ENCODE peak calls at places on chromosomes 5 and 9, in ten cellular contexts. L is brain microvascular endothelial cell; Z is fibroblast of pulmonary artery; G is A673; H is right cardiac atrium; Q is NB4; I is SJSA1; M is CD8-positive, alpha-beta memory T cell; W is skeletal muscle cell; J is neural progenitor cell. R is an unnamed sample.

GRCh38 chr9:115015018-115015635 is 84.7 kb upstream of the TNFSF8 start:
- DNase-seq in M (no peak), Z (peak; percentile 77), I (peak; percentile 52), Q (peak; percentile 57), J (peak; percentile 67), H (peak; percentile 58), L (peak; percentile 40), W (no peak), G (peak; percentile 86), R (peak; percentile 71)

GRCh38 chr5:126098330-126099017 is 324.7 kb upstream of the GRAMD2B start:
- DNase-seq in Q (no peak), Z (peak; percentile 8), I (no peak), G (no peak), J (no peak), L (peak; percentile 62), W (peak; percentile 45), M (no peak), H (no peak), R (peak; percentile 29)

GRCh38 chr9:135530146-135530545 is 8.9 kb downstream of the LCN1 start:
- DNase-seq in L (no peak), Z (no peak), I (no peak), M (no peak), Q (no peak), W (no peak), J (no peak), G (no peak), H (no peak), R (no peak)

GRCh38 chr5:170315154-170315553 is 17.6 kb upstream of the LCP2 start:
- DNase-seq in G (no peak), I (no peak), W (no peak), Q (no peak), H (peak; percentile 92), M (no peak), J (peak; percentile 36), L (peak; percentile 27), Z (peak; percentile 55), R (peak; percentile 60)

GRCh38 chr5:58490397-58491072 is 700 bp upstream of the GAPT start:
- DNase-seq in G (no peak), I (no peak), J (peak; percentile 3), W (no peak), M (no peak), Z (no peak), H (no peak), L (no peak), Q (peak; percentile 70), R (no peak)

GRCh38 chr5:131974956-131975726 is 29.7 kb upstream of the MEIKIN start:
- DNase-seq in G (no peak), Z (no peak), L (no peak), J (no peak), Q (no peak), W (no peak), I (no peak), H (no peak), M (no peak), R (no peak)

GRCh38 chr5:145471831-145472616 is 363.1 kb downstream of the PRELID2 start:
- DNase-seq in J (peak; percentile 72), L (no peak), Z (no peak), Q (no peak), I (no peak), G (peak; percentile 16), H (no peak), M (no peak), W (no peak), R (peak; percentile 49)

GRCh38 chr9:69192214-69192613 is 18.1 kb downstream of the TJP2 start:
- DNase-seq in Q (no peak), Z (no peak), W (no peak), I (no peak), G (no peak), H (no peak), M (no peak), J (no peak), L (no peak), R (no peak)

GRCh38 chr5:124537136-124537919 is 209.1 kb downstream of the ZNF608 start:
- DNase-seq in I (no peak), L (no peak), H (no peak), Q (no peak), J (no peak), G (no peak), W (no peak), M (no peak), Z (no peak), R (no peak)

GRCh38 chr9:69519470-69520240 is 152.5 kb downstream of the APBA1 start:
- DNase-seq in M (no peak), H (no peak), L (no peak), Z (no peak), W (no peak), J (no peak), I (no peak), G (no peak), Q (no peak), R (no peak)

GRCh38 chr9:93262537-93263310 is 78.8 kb downstream of the WNK2 start:
- DNase-seq in Z (no peak), Q (no peak), G (no peak), M (no peak), J (no peak), I (no peak), W (no peak), H (peak; percentile 57), L (no peak), R (no peak)

GRCh38 chr9:115522928-115523327 is 405.0 kb upstream of the TNC start:
- DNase-seq in G (no peak), H (no peak), M (no peak), J (no peak), Q (no peak), L (no peak), I (no peak), Z (no peak), W (no peak), R (no peak)

GRCh38 chr5:78569441-78569840 is 79.1 kb downstream of the LHFPL2 start:
- DNase-seq in I (no peak), G (peak; percentile 60), M (no peak), L (peak; percentile 92), W (peak; percentile 86), Z (peak; percentile 89), Q (no peak), H (peak; percentile 84), J (peak; percentile 27), R (peak; percentile 92)

GRCh38 chr5:58887721-58888409 is 305.0 kb downstream of the RAB3C start:
- DNase-seq in I (no peak), L (no peak), H (peak; percentile 89), M (no peak), J (no peak), Q (peak; percentile 27), W (no peak), Z (peak; percentile 43), G (no peak), R (peak; percentile 59)

GRCh38 chr9:122263699-122264349 is 816 bp downstream of the RBM18 start:
- DNase-seq in G (no peak), J (no peak), Z (peak; percentile 25), H (no peak), W (no peak), I (peak; percentile 20), Q (peak; percentile 30), L (no peak), M (no peak), R (peak; percentile 20)

GRCh38 chr5:43702815-43703214 is 99.8 kb downstream of the NNT start:
- DNase-seq in G (peak; percentile 80), Z (peak; percentile 31), I (no peak), M (no peak), L (no peak), W (peak; percentile 24), Q (no peak), H (no peak), J (peak; percentile 17), R (peak; percentile 16)

DNA sequence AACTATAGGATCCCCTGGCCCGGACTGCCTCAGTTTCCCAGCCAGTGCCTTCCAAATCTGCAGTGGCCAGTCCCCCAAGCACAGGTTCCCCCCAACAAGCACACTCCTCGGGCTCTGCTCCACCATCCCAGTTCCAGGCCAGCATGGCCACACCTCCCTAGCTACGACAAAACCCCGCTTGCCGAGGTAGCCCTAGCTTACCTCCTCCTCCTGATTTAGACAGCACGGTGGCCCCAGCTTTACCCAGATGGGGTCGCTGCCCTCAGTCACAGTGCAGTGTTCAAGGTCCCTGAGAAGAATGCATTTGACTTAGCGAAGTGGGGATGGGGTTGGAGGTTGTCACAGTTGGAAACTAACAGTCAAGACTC is 40.8 kb upstream of the GARNL3 start:
- DNase-seq in G (no peak), Q (no peak), L (no peak), M (no peak), I (no peak), J (no peak), H (peak; percentile 62), Z (no peak), W (no peak), R (no peak)
- H3K4me3 ChIP-seq in G (peak overlapping the region; percentile 53), Q (no peak overlapping the region), L (peak overlapping the region; percentile 56), M (peak overlapping the region; percentile 63), I (peak overlapping the region; percentile 45), J (peak overlapping the region; percentile 42), H (peak overlapping the region; percentile 86), Z (no peak overlapping the region), W (peak overlapping the region; percentile 57), R (no peak overlapping the region)

GRCh38 chr5:62152394-62153123 is 153.4 kb upstream of the KIF2A start:
- DNase-seq in J (peak; percentile 33), W (no peak), G (peak; percentile 2), H (no peak), M (no peak), Q (no peak), I (no peak), L (no peak), Z (no peak), R (no peak)

GRCh38 chr5:62144395-62145022 is 161.5 kb upstream of the KIF2A start:
- DNase-seq in L (no peak), G (peak; percentile 65), Q (no peak), J (no peak), I (no peak), H (no peak), M (no peak), Z (no peak), W (no peak), R (no peak)

GRCh38 chr5:62154758-62155157 is 151.2 kb upstream of the KIF2A start:
- DNase-seq in J (no peak), G (no peak), Z (no peak), L (no peak), M (no peak), H (no peak), W (no peak), Q (no peak), I (no peak), R (no peak)

GRCh38 chr5:62149894-62150293 is 156.1 kb upstream of the KIF2A start:
- DNase-seq in W (no peak), M (no peak), I (no peak), Z (no peak), Q (peak; percentile 41), L (no peak), H (no peak), G (no peak), J (no peak), R (no peak)
- H3K4me3 ChIP-seq in W (no peak overlapping the region), M (no peak overlapping the region), I (no peak overlapping the region), Z (no peak overlapping the region), Q (no peak overlapping the region), L (no peak overlapping the region), H (no peak overlapping the region), G (no peak overlapping the region), J (no peak overlapping the region), R (no peak overlapping the region)

GRCh38 chr5:149411738-149412519 is 32.8 kb upstream of the IL17B start:
- DNase-seq in G (no peak), Z (no peak), J (no peak), M (no peak), W (no peak), H (no peak), Q (no peak), L (no peak), I (no peak), R (no peak)
- H3K4me3 ChIP-seq in G (no peak overlapping the region), Z (no peak overlapping the region), J (no peak overlapping the region), M (no peak overlapping the region), W (no peak overlapping the region), H (peak overlapping the region; percentile 23), Q (no peak overlapping the region), L (no peak overlapping the region), I (no peak overlapping the region), R (no peak overlapping the region)

GRCh38 chr5:176596069-176596656 is 13.8 kb downstream of the GPRIN1 start:
- DNase-seq in J (no peak), H (no peak), M (no peak), Q (no peak), I (no peak), G (no peak), W (no peak), L (no peak), Z (no peak), R (no peak)
- H3K4me3 ChIP-seq in J (no peak overlapping the region), H (no peak overlapping the region), M (peak overlapping the region; percentile 37), Q (no peak overlapping the region), I (no peak overlapping the region), G (no peak overlapping the region), W (no peak overlapping the region), L (no peak overlapping the region), Z (no peak overlapping the region), R (no peak overlapping the region)